ENCODE peak calls at places on chromosomes 3 and 15, in five cellular contexts. One of them, this sample, is unnamed.

GRCh38 chr3:42052867-42053351 is 38.2 kb upstream of the TRAK1 start:
- DNase-seq in A549: no peak
- DNase-seq in glutamatergic neuron: no peak
- DNase-seq in astrocyte of the spinal cord: no peak
- DNase-seq in heart right ventricle: no peak
- DNase-seq in this sample: no peak

GRCh38 chr3:16868513-16868912 is 16.2 kb upstream of the PLCL2 start:
- DNase-seq in A549: no peak
- DNase-seq in glutamatergic neuron: no peak
- DNase-seq in astrocyte of the spinal cord: no peak
- DNase-seq in heart right ventricle: no peak
- DNase-seq in this sample: no peak

GRCh38 chr15:98503970-98504369 is 144.4 kb upstream of the IGF1R start:
- DNase-seq in A549: no peak
- DNase-seq in glutamatergic neuron: no peak
- DNase-seq in astrocyte of the spinal cord: no peak
- DNase-seq in heart right ventricle: no peak
- DNase-seq in this sample: no peak

GRCh38 chr3:121793078-121793477 is 41.8 kb downstream of the IQCB1 start:
- DNase-seq in A549: no peak
- DNase-seq in glutamatergic neuron: no peak
- DNase-seq in astrocyte of the spinal cord: no peak
- DNase-seq in heart right ventricle: no peak
- DNase-seq in this sample: no peak

GRCh38 chr3:31748281-31749245 is 215.8 kb downstream of the STT3B start:
- DNase-seq in A549: no peak
- DNase-seq in glutamatergic neuron: no peak
- DNase-seq in astrocyte of the spinal cord: no peak
- DNase-seq in heart right ventricle: no peak
- DNase-seq in this sample: no peak

GRCh38 chr3:48352546-48352945 is 19.1 kb upstream of the SPINK8 start:
- DNase-seq in A549: no peak
- DNase-seq in glutamatergic neuron: no peak
- DNase-seq in astrocyte of the spinal cord: no peak
- DNase-seq in heart right ventricle: no peak
- DNase-seq in this sample: no peak

GRCh38 chr15:31081568-31082250 is 19.8 kb downstream of the TRPM1 start:
- DNase-seq in A549: no peak
- DNase-seq in glutamatergic neuron: no peak
- DNase-seq in astrocyte of the spinal cord: no peak
- DNase-seq in heart right ventricle: no peak
- DNase-seq in this sample: no peak

GRCh38 chr15:59166156-59166555 is 40.5 kb upstream of the LDHAL6B start:
- DNase-seq in A549: no peak
- DNase-seq in glutamatergic neuron: no peak
- DNase-seq in astrocyte of the spinal cord: no peak
- DNase-seq in heart right ventricle: no peak
- DNase-seq in this sample: no peak

GRCh38 chr3:64674591-64675076 is 13.2 kb downstream of the ADAMTS9 start:
- DNase-seq in A549: no peak
- DNase-seq in glutamatergic neuron: no peak
- DNase-seq in astrocyte of the spinal cord: no peak
- DNase-seq in heart right ventricle: no peak
- DNase-seq in this sample: no peak

GRCh38 chr3:98645039-98645438 is 51.6 kb upstream of the CPOX start:
- DNase-seq in A549: no peak
- DNase-seq in glutamatergic neuron: no peak
- DNase-seq in astrocyte of the spinal cord: no peak
- DNase-seq in heart right ventricle: no peak
- DNase-seq in this sample: no peak

GRCh38 chr15:100707229-100707628 is 104.8 kb downstream of the ASB7 start:
- DNase-seq in A549: no peak
- DNase-seq in glutamatergic neuron: no peak
- DNase-seq in astrocyte of the spinal cord: no peak
- DNase-seq in heart right ventricle: no peak
- DNase-seq in this sample: no peak

GRCh38 chr3:74314696-74315095 is 299.8 kb downstream of the CNTN3 start:
- DNase-seq in A549: no peak
- DNase-seq in glutamatergic neuron: no peak
- DNase-seq in astrocyte of the spinal cord: no peak
- DNase-seq in heart right ventricle: no peak
- DNase-seq in this sample: no peak

GRCh38 chr3:183513046-183513706 is 42.3 kb downstream of the KLHL6 start:
- DNase-seq in A549: no peak
- DNase-seq in glutamatergic neuron: no peak
- DNase-seq in astrocyte of the spinal cord: no peak
- DNase-seq in heart right ventricle: no peak
- DNase-seq in this sample: no peak

GRCh38 chr15:72532991-72533601 is 59.0 kb downstream of the ARIH1 start:
- DNase-seq in A549: peak; percentile 26
- DNase-seq in glutamatergic neuron: no peak
- DNase-seq in astrocyte of the spinal cord: no peak
- DNase-seq in heart right ventricle: no peak
- DNase-seq in this sample: no peak

GRCh38 chr3:52721742-52722033 is 15.8 kb downstream of the SPCS1 start:
- DNase-seq in A549: no peak
- DNase-seq in glutamatergic neuron: no peak
- DNase-seq in astrocyte of the spinal cord: no peak
- DNase-seq in heart right ventricle: no peak
- DNase-seq in this sample: no peak

GRCh38 chr3:189272500-189273119 is 100.8 kb downstream of the TPRG1 start:
- DNase-seq in A549: peak; percentile 47
- DNase-seq in glutamatergic neuron: no peak
- DNase-seq in astrocyte of the spinal cord: no peak
- DNase-seq in heart right ventricle: no peak
- DNase-seq in this sample: no peak
- TF ChIP-seq CTCF in A549: peak; percentile 32
- TF ChIP-seq CTCF in glutamatergic neuron: peak; percentile 52
- TF ChIP-seq CTCF in astrocyte of the spinal cord: peak; percentile 34
- TF ChIP-seq CTCF in heart right ventricle: peak; percentile 18
- TF ChIP-seq CTCF in this sample: no peak

DNA sequence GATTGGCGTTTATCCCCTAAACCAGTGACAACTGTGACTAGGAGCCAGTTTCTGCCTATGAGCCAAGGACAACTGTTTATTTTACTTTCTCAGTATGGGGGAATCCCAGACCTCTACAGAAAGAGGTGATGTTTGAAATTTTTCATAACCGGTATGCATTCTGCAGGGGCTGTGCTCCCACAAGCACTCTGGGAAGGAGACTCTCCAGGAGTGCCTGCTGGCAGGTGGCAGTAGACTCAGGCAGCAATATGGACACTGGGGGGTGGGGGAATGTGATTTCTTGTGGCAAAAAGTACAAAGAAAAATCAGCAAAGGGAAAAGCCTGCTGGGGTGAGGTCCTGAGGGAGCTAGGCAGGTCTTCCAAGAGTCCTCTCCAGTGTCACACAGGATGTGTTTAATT is 5.9 kb downstream of the TGM4 start:
- DNase-seq in A549: no peak
- DNase-seq in glutamatergic neuron: no peak
- DNase-seq in astrocyte of the spinal cord: peak; percentile 49
- DNase-seq in heart right ventricle: no peak
- DNase-seq in this sample: no peak
- TF ChIP-seq CTCF in A549: no peak
- TF ChIP-seq CTCF in glutamatergic neuron: no peak
- TF ChIP-seq CTCF in astrocyte of the spinal cord: no peak
- TF ChIP-seq CTCF in heart right ventricle: no peak
- TF ChIP-seq CTCF in this sample: no peak

GRCh38 chr3:57221883-57222282 is 5.6 kb upstream of the APPL1 start:
- DNase-seq in A549: peak; percentile 20
- DNase-seq in glutamatergic neuron: no peak
- DNase-seq in astrocyte of the spinal cord: peak; percentile 33
- DNase-seq in heart right ventricle: no peak
- DNase-seq in this sample: no peak
- TF ChIP-seq CTCF in A549: peak; percentile 47
- TF ChIP-seq CTCF in glutamatergic neuron: no peak
- TF ChIP-seq CTCF in astrocyte of the spinal cord: peak; percentile 33
- TF ChIP-seq CTCF in heart right ventricle: peak; percentile 29
- TF ChIP-seq CTCF in this sample: no peak

GRCh38 chr15:86213420-86213819 is 133.7 kb downstream of the AGBL1 start:
- DNase-seq in A549: no peak
- DNase-seq in glutamatergic neuron: no peak
- DNase-seq in astrocyte of the spinal cord: no peak
- DNase-seq in heart right ventricle: no peak
- DNase-seq in this sample: no peak
- TF ChIP-seq CTCF in A549: no peak
- TF ChIP-seq CTCF in glutamatergic neuron: no peak
- TF ChIP-seq CTCF in astrocyte of the spinal cord: no peak
- TF ChIP-seq CTCF in heart right ventricle: no peak
- TF ChIP-seq CTCF in this sample: no peak

GRCh38 chr3:94862703-94863102 is 799.8 kb downstream of the NSUN3 start:
- DNase-seq in A549: peak; percentile 52
- DNase-seq in glutamatergic neuron: peak; percentile 27
- DNase-seq in astrocyte of the spinal cord: peak; percentile 9
- DNase-seq in heart right ventricle: no peak
- DNase-seq in this sample: no peak
- TF ChIP-seq CTCF in A549: peak; percentile 53
- TF ChIP-seq CTCF in glutamatergic neuron: peak; percentile 66
- TF ChIP-seq CTCF in astrocyte of the spinal cord: peak; percentile 64
- TF ChIP-seq CTCF in heart right ventricle: peak; percentile 43
- TF ChIP-seq CTCF in this sample: no peak

GRCh38 chr3:178152988-178153387 is 383.2 kb upstream of the KCNMB2 start:
- DNase-seq in A549: no peak
- DNase-seq in glutamatergic neuron: no peak
- DNase-seq in astrocyte of the spinal cord: no peak
- DNase-seq in heart right ventricle: no peak
- DNase-seq in this sample: no peak

GRCh38 chr3:178159691-178160090 is 376.5 kb upstream of the KCNMB2 start:
- DNase-seq in A549: no peak
- DNase-seq in glutamatergic neuron: no peak
- DNase-seq in astrocyte of the spinal cord: no peak
- DNase-seq in heart right ventricle: no peak
- DNase-seq in this sample: no peak

GRCh38 chr3:178152010-178152409 is 384.2 kb upstream of the KCNMB2 start:
- DNase-seq in A549: peak; percentile 0
- DNase-seq in glutamatergic neuron: no peak
- DNase-seq in astrocyte of the spinal cord: no peak
- DNase-seq in heart right ventricle: no peak
- DNase-seq in this sample: no peak

GRCh38 chr3:178155521-178155920 is 380.7 kb upstream of the KCNMB2 start:
- DNase-seq in A549: peak; percentile 7
- DNase-seq in glutamatergic neuron: no peak
- DNase-seq in astrocyte of the spinal cord: no peak
- DNase-seq in heart right ventricle: no peak
- DNase-seq in this sample: no peak
- TF ChIP-seq CTCF in A549: no peak
- TF ChIP-seq CTCF in glutamatergic neuron: no peak
- TF ChIP-seq CTCF in astrocyte of the spinal cord: no peak
- TF ChIP-seq CTCF in heart right ventricle: no peak
- TF ChIP-seq CTCF in this sample: no peak